ENCODE peak calls at places on chromosomes 6 and 20, in ten cellular contexts. O is posterior cingulate gyrus; J is stimulated activated CD4-positive, alpha-beta T cell treated with anti-CD3 and anti-CD28 coated beads, Interleukin-1b, Interleukin-23, amount 100 ng/mL, for 24 hours; I is SW480; V is effector memory CD8-positive, alpha-beta T cell; F is GDM1; A is adrenal gland; X is nephron progenitor cell; G is A172; B is OCI-M1. S is an unnamed sample.

GRCh38 chr20:31638317-31638716 is 605 bp downstream of the COX4I2 start:
- DNase-seq in O (no peak), J (no peak), I (no peak), V (no peak), F (no peak), A (no peak), X (no peak), G (no peak), B (no peak), S (no peak)

GRCh38 chr20:20637998-20638397 is 74.4 kb downstream of the RALGAPA2 start:
- DNase-seq in O (no peak), J (no peak), I (no peak), V (no peak), F (peak; percentile 4), A (no peak), X (no peak), G (no peak), B (peak; percentile 68), S (no peak)

GRCh38 chr20:24657878-24658620 is 188.6 kb downstream of the SYNDIG1 start:
- DNase-seq in O (no peak), J (no peak), I (no peak), V (no peak), F (no peak), A (no peak), X (no peak), G (peak; percentile 45), B (no peak), S (no peak)

GRCh38 chr20:15012551-15012950 is 675.1 kb upstream of the FLRT3 start:
- DNase-seq in O (no peak), J (no peak), I (no peak), V (no peak), F (no peak), A (no peak), X (peak; percentile 18), G (no peak), B (no peak), S (no peak)

GRCh38 chr6:112639436-112639835 is 292.3 kb downstream of the RFPL4B start:
- DNase-seq in O (no peak), J (no peak), I (no peak), V (no peak), F (no peak), A (no peak), X (no peak), G (peak; percentile 60), B (no peak), S (no peak)

GRCh38 chr20:22904905-22905304 is 130.2 kb upstream of the SSTR4 start:
- DNase-seq in O (no peak), J (no peak), I (no peak), V (no peak), F (no peak), A (no peak), X (no peak), G (no peak), B (no peak), S (no peak)

GRCh38 chr6:139519571-139520031 is 145.2 kb upstream of the CITED2 start:
- DNase-seq in O (no peak), J (no peak), I (no peak), V (no peak), F (no peak), A (no peak), X (no peak), G (peak; percentile 33), B (no peak), S (peak; percentile 77)

GRCh38 chr6:116277124-116277523 is 2.6 kb downstream of the TSPYL1 start:
- DNase-seq in O (no peak), J (no peak), I (no peak), V (no peak), F (no peak), A (no peak), X (no peak), G (no peak), B (no peak), S (no peak)

GRCh38 chr20:32003325-32003724 is 6.9 kb upstream of the CCM2L start:
- DNase-seq in O (no peak), J (no peak), I (no peak), V (no peak), F (no peak), A (no peak), X (no peak), G (no peak), B (peak; percentile 25), S (no peak)

GRCh38 chr6:100663219-100663863 is 198.6 kb upstream of the SIM1 start:
- DNase-seq in O (no peak), J (no peak), I (peak; percentile 7), V (no peak), F (no peak), A (no peak), X (no peak), G (peak; percentile 66), B (no peak), S (peak; percentile 58)

GRCh38 chr20:62523473-62524203 is 47.8 kb upstream of the GATA5 start:
- DNase-seq in O (no peak), J (peak; percentile 21), I (peak; percentile 98), V (peak; percentile 16), F (peak; percentile 19), A (no peak), X (no peak), G (peak; percentile 49), B (peak; percentile 74), S (no peak)

GRCh38 chr6:56914791-56915658 is 39.9 kb upstream of the BEND6 start:
- DNase-seq in O (peak; percentile 48), J (no peak), I (no peak), V (no peak), F (peak; percentile 23), A (peak; percentile 83), X (no peak), G (peak; percentile 31), B (peak; percentile 84), S (no peak)

GRCh38 chr6:52910091-52910490 is 593 bp upstream of the GSTA3 start:
- DNase-seq in O (no peak), J (no peak), I (no peak), V (no peak), F (no peak), A (no peak), X (no peak), G (no peak), B (peak; percentile 21), S (no peak)

GRCh38 chr6:13767121-13767794 is 47.1 kb downstream of the MCUR1 start:
- DNase-seq in O (no peak), J (no peak), I (no peak), V (peak; percentile 41), F (no peak), A (peak; percentile 58), X (peak; percentile 24), G (peak; percentile 16), B (peak; percentile 15), S (no peak)

GRCh38 chr20:20552076-20552475 is 160.4 kb downstream of the RALGAPA2 start:
- DNase-seq in O (no peak), J (no peak), I (no peak), V (no peak), F (no peak), A (no peak), X (no peak), G (no peak), B (no peak), S (no peak)

GRCh38 chr6:170147832-170148708 is 142.8 kb downstream of the DLL1 start:
- DNase-seq in O (no peak), J (no peak), I (no peak), V (peak; percentile 72), F (peak; percentile 45), A (no peak), X (peak; percentile 51), G (no peak), B (no peak), S (no peak)

GRCh38 chr6:119310486-119311036 is 39.0 kb downstream of the MAN1A1 start:
- DNase-seq in O (no peak), J (no peak), I (no peak), V (no peak), F (no peak), A (no peak), X (no peak), G (peak; percentile 8), B (peak; percentile 63), S (no peak)

GRCh38 chr20:31602779-31603441 is 2.2 kb upstream of the ID1 start:
- DNase-seq in O (no peak), J (no peak), I (peak; percentile 85), V (peak; percentile 54), F (no peak), A (no peak), X (peak; percentile 16), G (peak; percentile 98), B (no peak), S (no peak)

GRCh38 chr20:64214952-64215351 is 40.6 kb upstream of the PCMTD2 start:
- DNase-seq in O (no peak), J (no peak), I (peak; percentile 68), V (no peak), F (no peak), A (no peak), X (no peak), G (no peak), B (no peak), S (no peak)

GRCh38 chr6:122042851-122043250 is 356.6 kb upstream of the HSF2 start:
- DNase-seq in O (no peak), J (no peak), I (no peak), V (no peak), F (no peak), A (no peak), X (peak; percentile 36), G (no peak), B (no peak), S (no peak)

GRCh38 chr20:62735331-62735821 is 26.7 kb downstream of the NTSR1 start:
- DNase-seq in O (no peak), J (no peak), I (peak; percentile 97), V (no peak), F (no peak), A (no peak), X (no peak), G (peak; percentile 79), B (no peak), S (no peak)

GRCh38 chr6:111793711-111794111 is 79.5 kb downstream of the FYN start:
- DNase-seq in O (no peak), J (no peak), I (no peak), V (peak; percentile 61), F (no peak), A (no peak), X (no peak), G (no peak), B (no peak), S (no peak)

GRCh38 chr6:113299526-113299925 is 557.6 kb upstream of the MARCKS start:
- DNase-seq in O (no peak), J (no peak), I (no peak), V (no peak), F (no peak), A (no peak), X (no peak), G (no peak), B (no peak), S (no peak)

GRCh38 chr6:129662980-129663431 is 47.0 kb downstream of the ARHGAP18 start:
- DNase-seq in O (no peak), J (no peak), I (no peak), V (no peak), F (no peak), A (no peak), X (no peak), G (no peak), B (peak; percentile 73), S (no peak)

GRCh38 chr6:14292119-14292518 is 174.5 kb downstream of the CD83 start:
- DNase-seq in O (no peak), J (no peak), I (no peak), V (no peak), F (no peak), A (no peak), X (no peak), G (no peak), B (no peak), S (no peak)

GRCh38 chr6:12504325-12504966 is 212.1 kb upstream of the PHACTR1 start:
- DNase-seq in O (no peak), J (no peak), I (peak; percentile 23), V (no peak), F (peak; percentile 32), A (no peak), X (no peak), G (peak; percentile 39), B (peak; percentile 57), S (no peak)

GRCh38 chr20:57620274-57620990 is at the start of gene ZBP1:
- DNase-seq in O (no peak), J (no peak), I (peak; percentile 41), V (peak; percentile 48), F (no peak), A (no peak), X (no peak), G (no peak), B (peak; percentile 14), S (no peak)

GRCh38 chr20:63454729-63455567 is 17.5 kb downstream of the KCNQ2 start:
- DNase-seq in O (no peak), J (no peak), I (no peak), V (no peak), F (no peak), A (no peak), X (no peak), G (no peak), B (no peak), S (no peak)

S was measured in BJ.